ENCODE peak calls at places on chromosomes 3 and 15, in six cellular contexts. Q is AG09309, N is SK-N-SH, Y is mesothelial cell of epicardium, O is cardiac fibroblast, J is bronchial epithelial cell. C is an unnamed sample.
A peak's percentile ranks its signal among the peaks of the same experiment; 100 is the strongest.

GRCh38 chr3:127484601-127485388 is 105.7 kb downstream of the TPRA1 start:
- DNase-seq in Q (no peak), N (peak; percentile 58), O (peak; percentile 13), Y (peak; percentile 30), J (no peak), C (peak; percentile 58)

GRCh38 chr3:16841906-16842709 is 42.6 kb upstream of the PLCL2 start:
- DNase-seq in J (peak; percentile 14), Q (no peak), Y (no peak), N (no peak), O (no peak), C (peak; percentile 88)

GRCh38 chr3:60133269-60133877 is 1083.5 kb upstream of the CFAP20DC start:
- DNase-seq in J (peak; percentile 25), N (no peak), Y (no peak), Q (no peak), O (no peak), C (no peak)

GRCh38 chr3:356947-357346 is 160.4 kb downstream of the CHL1 start:
- DNase-seq in O (no peak), Q (no peak), Y (no peak), J (no peak), N (no peak), C (no peak)

GRCh38 chr3:60636846-60637245 is 614.4 kb downstream of the FHIT start:
- DNase-seq in N (no peak), J (peak; percentile 37), Y (no peak), O (no peak), Q (no peak), C (no peak)

GRCh38 chr3:108486910-108487309 is 23.5 kb downstream of the MYH15 start:
- DNase-seq in O (peak; percentile 63), Q (no peak), Y (no peak), J (peak; percentile 77), N (peak; percentile 45), C (no peak)

GRCh38 chr15:45126535-45127158 is 3.0 kb downstream of the DUOXA1 start:
- DNase-seq in J (peak; percentile 55), O (peak; percentile 34), Q (no peak), Y (no peak), N (no peak), C (peak; percentile 53)

GRCh38 chr3:157436583-157437300 is at the start of gene PTX3:
- DNase-seq in Y (peak; percentile 48), N (peak; percentile 8), J (peak; percentile 59), Q (peak; percentile 81), O (peak; percentile 95), C (peak; percentile 16)

GRCh38 chr3:26731843-26732242 is 109.3 kb downstream of the LRRC3B start:
- DNase-seq in Y (no peak), O (no peak), N (no peak), J (no peak), Q (no peak), C (no peak)

GRCh38 chr15:77759896-77760592 is 127.3 kb upstream of the LINGO1 start:
- DNase-seq in O (no peak), Y (no peak), J (no peak), N (peak; percentile 51), Q (no peak), C (no peak)

GRCh38 chr15:68277131-68277604 is 377 bp upstream of the FEM1B start:
- DNase-seq in O (peak; percentile 79), Y (no peak), N (peak; percentile 72), J (peak; percentile 27), Q (no peak), C (no peak)

GRCh38 chr3:184600685-184601377 is 39.2 kb downstream of the EPHB3 start:
- DNase-seq in O (no peak), Q (no peak), N (no peak), J (peak; percentile 84), Y (no peak), C (no peak)

GRCh38 chr3:160330690-160331089 is 68.3 kb downstream of the IFT80 start:
- DNase-seq in O (no peak), Q (no peak), J (no peak), Y (no peak), N (no peak), C (no peak)

GRCh38 chr15:67824900-67825879 is at the start of gene SKOR1:
- DNase-seq in N (peak; percentile 65), O (peak; percentile 49), Y (no peak), Q (no peak), J (no peak), C (no peak)

GRCh38 chr15:88012233-88012632 is 244.3 kb downstream of the NTRK3 start:
- DNase-seq in Y (no peak), N (no peak), Q (no peak), O (peak; percentile 21), J (no peak), C (no peak)

GRCh38 chr3:39292961-39293360 is 13.1 kb upstream of the CX3CR1 start:
- DNase-seq in N (no peak), Q (no peak), J (no peak), O (no peak), Y (no peak), C (no peak)

GRCh38 chr15:54594115-54594514 is 602.6 kb downstream of the RSL24D1 start:
- DNase-seq in Y (no peak), Q (no peak), J (no peak), N (peak; percentile 1), O (no peak), C (peak; percentile 8)

GRCh38 chr3:156176048-156176447 is 55.7 kb downstream of the KCNAB1 start:
- DNase-seq in O (no peak), N (peak; percentile 32), Q (no peak), Y (no peak), J (no peak), C (no peak)

GRCh38 chr3:73863546-73864079 is 238.9 kb upstream of the PDZRN3 start:
- DNase-seq in O (no peak), J (no peak), N (no peak), Q (no peak), Y (no peak), C (no peak)

GRCh38 chr3:73874596-73874995 is 249.9 kb upstream of the PDZRN3 start:
- DNase-seq in Y (no peak), N (no peak), Q (no peak), J (no peak), O (no peak), C (no peak)

GRCh38 chr3:73867524-73867923 is 242.8 kb upstream of the PDZRN3 start:
- DNase-seq in Y (no peak), N (no peak), O (no peak), Q (no peak), J (no peak), C (no peak)

DNA sequence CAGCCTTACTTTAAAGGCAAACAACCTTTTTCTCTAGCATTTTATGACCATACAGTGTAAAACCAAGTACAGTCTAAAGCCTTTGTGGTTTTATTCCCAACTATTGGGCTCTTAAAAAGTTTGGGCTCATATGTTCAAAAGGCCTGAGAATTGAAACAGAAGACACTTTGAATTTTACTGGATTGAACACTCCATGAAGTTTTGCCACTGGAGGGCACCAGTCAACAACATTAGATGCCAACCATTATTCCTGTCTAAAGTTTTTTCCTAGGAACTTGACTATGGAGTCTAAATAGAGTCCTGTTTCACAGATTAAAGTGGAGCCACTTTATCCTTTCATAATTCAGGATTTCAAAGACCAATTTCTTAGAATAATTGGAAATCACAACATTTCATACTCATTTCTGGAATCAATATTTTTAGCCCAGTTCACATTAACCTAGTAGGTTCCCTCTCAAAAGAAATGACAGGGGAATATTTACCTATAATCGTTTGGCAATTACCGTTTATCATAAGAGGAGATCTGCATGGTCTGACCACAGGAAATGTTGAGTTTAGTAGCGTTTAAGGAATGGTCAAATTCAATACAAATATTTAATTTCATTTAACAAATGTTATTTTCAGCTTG is 244.1 kb upstream of the PDZRN3 start:
- DNase-seq in J (peak; percentile 36), Q (peak; percentile 5), Y (peak; percentile 46), N (peak; percentile 48), O (peak; percentile 51), C (peak; percentile 1)
- TF ChIP-seq CTCF in J (peak; percentile 44), Q (peak; percentile 64), Y (no peak), N (peak; percentile 78), O (peak; percentile 54), C (peak; percentile 24)

GRCh38 chr3:194458122-194458521 is 28.7 kb downstream of the ATP13A3 start:
- DNase-seq in J (no peak), O (no peak), Q (no peak), Y (no peak), N (no peak), C (no peak)
- TF ChIP-seq CTCF in J (no peak), O (no peak), Q (no peak), Y (no peak), N (peak; percentile 58), C (peak; percentile 34)

DNA sequence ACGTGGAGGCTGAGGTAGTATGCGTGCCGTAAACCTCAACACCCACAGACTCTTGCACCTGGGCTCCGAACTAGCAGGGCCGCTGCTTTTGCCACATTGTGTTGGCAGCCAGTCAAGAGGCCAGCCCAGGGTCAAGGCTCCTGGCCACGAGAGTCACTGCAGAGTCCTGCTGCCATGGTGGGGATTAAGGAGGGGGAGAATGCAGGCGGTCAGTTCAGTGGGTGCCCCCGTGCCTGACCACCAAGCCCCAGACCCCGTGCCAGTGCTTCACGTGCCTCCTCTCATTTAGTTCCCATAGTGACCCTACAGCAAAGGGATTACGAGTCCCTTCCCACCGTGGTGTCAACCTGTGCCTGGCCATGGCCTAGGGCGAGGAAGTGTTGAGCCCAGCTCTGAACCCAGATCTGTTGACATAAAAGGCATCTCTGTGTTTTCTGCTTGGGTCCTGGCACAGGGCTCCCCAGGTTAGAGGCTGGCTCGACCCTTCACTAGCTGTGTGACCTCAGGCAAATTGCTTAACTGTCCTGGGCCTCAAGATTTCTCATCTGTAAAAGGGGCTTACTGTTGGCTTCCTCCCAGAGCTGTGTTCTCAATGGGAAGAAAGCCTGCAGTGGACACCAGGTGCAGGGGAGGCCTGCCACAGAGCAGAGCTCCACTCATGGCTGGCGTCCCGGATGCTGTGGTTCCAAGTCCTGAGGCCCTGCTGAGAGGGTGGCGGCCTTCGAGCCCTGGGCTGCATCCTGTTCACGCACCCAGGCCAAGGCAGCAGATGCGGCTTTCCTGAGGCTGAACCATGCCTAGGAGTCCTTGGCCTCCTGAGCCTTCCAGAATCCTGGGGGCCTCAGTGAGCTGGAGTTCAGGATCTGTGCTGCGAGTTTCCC is 32.8 kb downstream of the FBLN2 start:
- DNase-seq in J (no peak), N (no peak), O (peak; percentile 32), Y (no peak), Q (no peak), C (peak; percentile 48)
- TF ChIP-seq CTCF in J (no peak), N (no peak), O (no peak), Y (no peak), Q (no peak), C (no peak)

GRCh38 chr3:114450008-114450596 is 156.3 kb downstream of the TIGIT start:
- DNase-seq in J (peak; percentile 10), N (no peak), Y (no peak), Q (no peak), O (no peak), C (no peak)
- TF ChIP-seq CTCF in J (no peak), N (no peak), Y (no peak), Q (no peak), O (no peak), C (no peak)

GRCh38 chr3:20040476-20041196 is 390 bp downstream of the KAT2B start:
- DNase-seq in O (peak; percentile 78), J (peak; percentile 43), N (peak; percentile 78), Y (peak; percentile 76), Q (no peak), C (peak; percentile 78)
- TF ChIP-seq CTCF in O (peak; percentile 22), J (peak; percentile 22), N (peak; percentile 35), Y (no peak), Q (no peak), C (no peak)

GRCh38 chr15:28725556-28725955 is 13.3 kb upstream of the GOLGA8M start:
- DNase-seq in O (no peak), N (no peak), Q (no peak), J (no peak), Y (no peak), C (no peak)
- TF ChIP-seq CTCF in O (no peak), N (no peak), Q (no peak), J (no peak), Y (no peak), C (no peak)